ENCODE peak calls at places on chromosome 5, in eight cellular contexts. X is cardiac fibroblast; Z is IMR-90; I is lower lobe of right lung; T is H1; K is CD4-positive, CD25-positive, alpha-beta regulatory T cell; O is neuronal stem cell; R is dorsolateral prefrontal cortex. E is an unnamed sample.

GRCh38 chr5:153573326-153574033 is 83.0 kb downstream of the GRIA1 start:
- DNase-seq in R (no peak), O (no peak), T (no peak), Z (no peak), I (peak), K (no peak), X (no peak), E (no peak)

GRCh38 chr5:93117753-93118531 is 463.1 kb downstream of the NR2F1-AS1 start:
- DNase-seq in X (no peak), R (no peak), K (no peak), T (no peak), I (no peak), Z (peak), O (no peak), E (peak)

GRCh38 chr5:96517294-96517693 is 84.2 kb upstream of the PCSK1 start:
- DNase-seq in Z (peak), R (no peak), O (no peak), K (no peak), I (no peak), X (peak), T (no peak), E (no peak)

GRCh38 chr5:120464627-120465280 is 654 bp downstream of the PRR16 start:
- DNase-seq in O (peak), R (peak), K (no peak), T (no peak), X (peak), Z (peak), I (no peak), E (no peak)

GRCh38 chr5:1663186-1663585 is 136.5 kb downstream of the MRPL36 start:
- DNase-seq in I (no peak), T (no peak), O (no peak), Z (no peak), X (no peak), R (no peak), K (no peak), E (no peak)

GRCh38 chr5:51382759-51383493 is at the start of gene ISL1:
- DNase-seq in X (peak), R (no peak), Z (peak), K (no peak), O (peak), I (peak), T (no peak), E (peak)

GRCh38 chr5:107389769-107390168 is 281.0 kb downstream of the EFNA5 start:
- DNase-seq in I (no peak), Z (no peak), O (no peak), X (no peak), R (no peak), K (no peak), T (no peak), E (no peak)

GRCh38 chr5:96864922-96865545 is 11.3 kb upstream of the ERAP2 start:
- DNase-seq in O (no peak), I (no peak), R (no peak), Z (no peak), T (no peak), K (no peak), X (no peak), E (no peak)

GRCh38 chr5:144156767-144157171 is 13.7 kb downstream of the YIPF5 start:
- DNase-seq in I (no peak), R (no peak), K (no peak), T (no peak), Z (peak), X (no peak), O (no peak), E (peak)

GRCh38 chr5:16618138-16618897 is 1.5 kb upstream of the RETREG1 start:
- DNase-seq in K (no peak), I (no peak), R (no peak), X (no peak), Z (no peak), T (no peak), O (no peak), E (no peak)

GRCh38 chr5:53321721-53322120 is 158.7 kb upstream of the FST start:
- DNase-seq in T (no peak), I (no peak), R (no peak), O (no peak), K (no peak), Z (no peak), X (no peak), E (no peak)

GRCh38 chr5:171310334-171310815 is 1.3 kb downstream of the TLX3 start:
- DNase-seq in O (no peak), X (no peak), T (no peak), I (no peak), Z (no peak), R (no peak), K (no peak), E (no peak)

GRCh38 chr5:171311698-171312083 is 2.6 kb downstream of the TLX3 start:
- DNase-seq in R (no peak), Z (no peak), K (no peak), X (no peak), O (no peak), T (no peak), I (no peak), E (no peak)

GRCh38 chr5:171312129-171312819 is 3.2 kb downstream of the TLX3 start:
- DNase-seq in K (no peak), O (no peak), T (no peak), R (no peak), X (no peak), I (no peak), Z (no peak), E (no peak)

GRCh38 chr5:171309526-171310333 is 682 bp downstream of the TLX3 start:
- DNase-seq in O (no peak), R (no peak), T (no peak), K (no peak), X (no peak), I (no peak), Z (no peak), E (no peak)

DNA sequence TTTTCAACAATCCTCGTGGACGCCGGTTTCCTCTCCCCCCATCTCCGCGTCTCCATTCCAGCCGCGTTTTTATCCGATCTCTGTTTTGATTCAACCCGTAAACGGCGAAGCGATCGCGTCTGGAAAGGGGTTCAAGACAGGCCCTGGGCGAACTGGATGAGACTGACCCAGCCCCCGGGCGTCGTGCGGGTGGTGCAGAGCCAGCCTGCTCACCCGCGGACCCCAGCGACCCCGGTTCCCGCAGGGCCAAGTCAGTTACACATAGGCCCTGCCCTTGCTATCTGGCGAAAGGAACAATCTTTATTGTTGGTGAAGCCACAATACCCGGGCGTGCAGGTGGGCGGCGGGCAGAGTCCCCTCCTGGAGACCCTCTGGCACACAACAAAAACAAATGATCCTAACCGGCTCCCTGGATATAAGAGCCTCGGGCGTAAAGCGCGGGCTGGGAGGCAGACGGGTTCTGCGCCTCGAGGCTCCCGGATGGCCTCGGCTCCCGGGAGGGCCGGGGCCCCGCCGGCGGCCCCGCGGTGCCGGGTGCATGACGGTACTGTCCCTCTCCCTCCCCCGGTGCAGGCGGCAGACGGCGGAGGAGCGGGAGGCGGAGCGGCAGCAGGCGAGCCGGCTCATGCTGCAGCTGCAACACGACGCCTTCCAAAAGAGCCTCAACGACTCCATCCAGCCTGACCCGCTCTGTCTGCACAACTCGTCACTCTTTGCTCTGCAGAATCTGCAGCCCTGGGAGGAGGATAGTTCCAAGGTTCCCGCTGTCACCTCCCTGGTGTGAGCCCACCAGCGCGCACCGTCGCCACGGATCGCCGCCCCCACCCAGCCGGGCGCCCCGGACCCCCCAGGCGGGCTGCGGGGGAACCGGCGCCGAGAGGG is 2.0 kb downstream of the TLX3 start:
- DNase-seq in O (no peak), K (no peak), R (no peak), I (no peak), X (peak), T (no peak), Z (peak), E (no peak)
- H3K4me3 ChIP-seq in O (peak), K (no peak), R (no peak), I (peak), X (no peak), T (no peak), Z (no peak), E (peak)

GRCh38 chr5:74519161-74519571 is 121.4 kb downstream of the ENC1 start:
- DNase-seq in T (no peak), Z (no peak), R (no peak), I (no peak), O (no peak), X (no peak), K (no peak), E (no peak)
- H3K4me3 ChIP-seq in T (no peak), Z (no peak), R (no peak), I (no peak), O (no peak), X (no peak), K (no peak), E (no peak)

DNA sequence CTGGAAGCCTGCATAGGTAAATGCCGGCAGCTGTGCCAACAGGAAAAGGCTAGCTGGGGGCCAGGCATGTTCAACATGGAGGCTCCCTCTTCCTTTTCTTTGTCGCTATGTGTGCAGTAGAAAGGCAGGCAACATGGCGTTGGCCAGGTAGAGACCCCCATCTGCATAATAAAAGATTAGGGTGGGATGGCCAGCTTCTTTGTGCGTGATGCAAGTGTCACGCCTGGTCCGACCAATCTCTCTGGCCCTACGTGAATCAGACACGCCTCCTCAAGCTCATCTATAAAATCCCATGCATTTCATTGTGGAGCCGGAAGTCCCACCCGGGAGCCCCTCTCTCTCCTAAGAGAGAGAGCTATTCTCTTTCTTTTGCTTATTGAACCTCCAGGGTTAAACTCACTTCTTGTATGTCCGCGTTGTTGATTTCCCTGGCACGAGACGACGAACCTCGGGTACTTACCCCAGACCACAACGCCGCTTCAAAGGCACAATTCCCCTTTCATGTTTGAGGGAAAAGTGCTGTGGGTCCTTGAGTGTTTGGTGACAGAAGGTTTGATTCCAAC is 25.0 kb upstream of the C5orf47 start:
- DNase-seq in T (no peak), I (no peak), R (no peak), Z (no peak), O (no peak), K (no peak), X (no peak), E (no peak)
- H3K4me3 ChIP-seq in T (peak), I (peak), R (peak), Z (no peak), O (peak), K (no peak), X (no peak), E (no peak)

GRCh38 chr5:150671509-150672236 is 10.6 kb downstream of the MYOZ3 start:
- DNase-seq in R (no peak), X (no peak), Z (no peak), O (no peak), K (no peak), I (no peak), T (no peak), E (no peak)

GRCh38 chr5:150670961-150671337 is 9.9 kb downstream of the MYOZ3 start:
- DNase-seq in O (no peak), R (no peak), X (no peak), Z (no peak), I (no peak), K (no peak), T (no peak), E (no peak)

GRCh38 chr5:150672884-150673275 is 11.8 kb downstream of the MYOZ3 start:
- DNase-seq in R (no peak), X (no peak), I (no peak), O (no peak), Z (no peak), T (no peak), K (no peak), E (no peak)

GRCh38 chr5:150672237-150672883 is 11.3 kb downstream of the MYOZ3 start:
- DNase-seq in I (no peak), R (no peak), Z (no peak), O (no peak), K (no peak), X (peak), T (peak), E (no peak)

DNA sequence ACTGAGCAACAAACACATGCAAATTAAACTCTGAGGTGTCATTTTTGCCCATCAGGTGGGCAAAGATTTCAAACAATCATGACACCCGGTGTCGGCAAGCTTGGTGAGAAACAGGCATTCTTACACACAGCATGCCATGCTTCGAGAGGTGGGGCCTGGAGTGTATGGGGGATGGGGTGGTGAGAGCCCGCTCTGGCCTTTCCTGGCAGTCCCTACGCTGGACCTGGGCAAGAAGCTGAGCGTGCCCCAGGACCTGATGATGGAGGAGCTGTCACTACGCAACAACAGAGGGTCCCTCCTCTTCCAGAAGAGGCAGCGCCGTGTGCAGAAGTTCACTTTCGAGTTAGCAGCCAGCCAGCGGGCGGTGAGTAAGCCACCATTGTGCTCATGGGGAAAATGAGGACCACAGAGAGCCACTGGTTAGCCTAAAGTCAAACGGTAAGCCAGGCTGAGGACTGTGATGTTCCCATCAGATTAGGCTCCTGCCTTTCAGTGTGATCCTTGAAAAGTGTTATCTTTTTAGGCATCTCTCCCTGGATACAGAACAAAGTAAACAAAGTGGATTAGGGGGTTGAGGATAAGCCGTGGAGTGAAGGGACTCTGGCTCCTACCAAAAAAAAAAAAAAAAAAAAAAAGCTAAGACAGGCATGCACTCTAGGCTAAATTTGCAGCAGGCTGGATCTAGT is 9.4 kb downstream of the MYOZ3 start:
- DNase-seq in I (no peak), Z (no peak), T (no peak), K (no peak), R (no peak), X (no peak), O (no peak), E (no peak)
- H3K4me3 ChIP-seq in I (no peak), Z (no peak), T (peak), K (no peak), R (no peak), X (no peak), O (no peak), E (no peak)

GRCh38 chr5:83721878-83722779 is 1.5 kb upstream of the HAPLN1 start:
- DNase-seq in X (peak), O (peak), I (peak), K (no peak), R (peak), T (peak), Z (peak), E (no peak)

GRCh38 chr5:83718936-83719495 is 1.6 kb downstream of the HAPLN1 start:
- DNase-seq in R (no peak), Z (no peak), O (no peak), X (no peak), K (no peak), T (no peak), I (no peak), E (no peak)

GRCh38 chr5:83724001-83724400 is 3.3 kb upstream of the HAPLN1 start:
- DNase-seq in R (no peak), Z (no peak), O (no peak), I (no peak), K (no peak), T (no peak), X (no peak), E (no peak)

GRCh38 chr5:83718195-83718825 is 2.3 kb downstream of the HAPLN1 start:
- DNase-seq in Z (peak), K (no peak), I (no peak), T (no peak), O (peak), X (peak), R (no peak), E (no peak)

GRCh38 chr5:83720805-83721431 is at the start of gene HAPLN1:
- DNase-seq in O (peak), I (no peak), R (no peak), X (peak), K (no peak), T (no peak), Z (no peak), E (no peak)
- H3K4me3 ChIP-seq in O (peak), I (peak), R (peak), X (peak), K (no peak), T (peak), Z (peak), E (peak)